ENCODE peak calls at places on chromosomes 16 and 17, in four cellular contexts. X is H9, K is H1, P is IMR-90. C is an unnamed sample.

GRCh38 chr17:43632231-43632630 is 29.5 kb downstream of the MEOX1 start:
- DNase-seq in K (no peak), P (no peak), X (no peak), C (no peak)

GRCh38 chr16:53898993-53899392 is 195.0 kb downstream of the FTO start:
- DNase-seq in K (no peak), P (no peak), X (no peak), C (no peak)

GRCh38 chr16:17612336-17612735 is 141.6 kb upstream of the XYLT1 start:
- DNase-seq in K (no peak), P (no peak), X (no peak), C (peak; percentile 54)

GRCh38 chr17:65231086-65231485 is 93.9 kb downstream of the RGS9 start:
- DNase-seq in P (no peak), K (no peak), X (no peak), C (peak; percentile 66)

GRCh38 chr17:18377437-18378204 is at the start of gene EVPLL:
- DNase-seq in K (no peak), P (no peak), X (peak; percentile 36), C (no peak)

GRCh38 chr16:27759301-27759871 is 209.4 kb downstream of the KATNIP start:
- DNase-seq in X (no peak), K (no peak), P (peak; percentile 72), C (peak; percentile 45)

GRCh38 chr17:58998871-58999270 is 107.8 kb downstream of the TRIM37 start:
- DNase-seq in X (no peak), K (no peak), P (no peak), C (no peak)

GRCh38 chr17:77737442-77738265 is 220.8 kb upstream of the TNRC6C start:
- DNase-seq in X (peak; percentile 24), P (no peak), K (peak; percentile 26), C (no peak)

GRCh38 chr17:6536566-6537065 is 19.7 kb downstream of the PITPNM3 start:
- DNase-seq in P (no peak), X (peak; percentile 22), K (no peak), C (no peak)

GRCh38 chr17:67372751-67373150 is 4.3 kb upstream of the PITPNC1 start:
- DNase-seq in X (no peak), P (no peak), K (no peak), C (no peak)

GRCh38 chr16:54237-54581 is 581 bp downstream of the SNRNP25 start:
- DNase-seq in X (no peak), K (no peak), P (no peak), C (no peak)

GRCh38 chr16:58000706-58001676 is at the start of gene USB1:
- DNase-seq in X (peak; percentile 94), P (peak; percentile 73), K (peak; percentile 92), C (peak; percentile 96)

GRCh38 chr16:61131447-61131846 is 904.8 kb downstream of the CDH8 start:
- DNase-seq in X (peak; percentile 26), P (no peak), K (no peak), C (peak; percentile 5)

GRCh38 chr16:87789437-87790277 is 23.9 kb upstream of the KLHDC4 start:
- DNase-seq in P (peak; percentile 86), K (no peak), X (no peak), C (no peak)

GRCh38 chr17:5123343-5124124 is 7.7 kb downstream of the USP6 start:
- DNase-seq in X (peak; percentile 41), P (no peak), K (no peak), C (no peak)

GRCh38 chr17:65756760-65757159 is 195.3 kb upstream of the AXIN2 start:
- DNase-seq in P (no peak), X (no peak), K (no peak), C (peak; percentile 4)

GRCh38 chr17:74125160-74125559 is 78.3 kb upstream of the RPL38 start:
- DNase-seq in P (no peak), X (peak; percentile 13), K (no peak), C (no peak)

GRCh38 chr16:10981697-10982216 is 37.4 kb downstream of the CLEC16A start:
- DNase-seq in P (no peak), X (peak; percentile 70), K (peak; percentile 69), C (peak; percentile 65)

GRCh38 chr17:83195330-83196087 is 116.1 kb downstream of the METRNL start:
- DNase-seq in K (no peak), X (no peak), P (no peak), C (no peak)

GRCh38 chr17:45364531-45365390 is 47.9 kb upstream of the MAP3K14 start:
- DNase-seq in P (peak; percentile 37), X (peak; percentile 99), K (peak; percentile 75), C (peak; percentile 96)

GRCh38 chr17:65531508-65532431 is 29.7 kb downstream of the AXIN2 start:
- DNase-seq in K (no peak), P (peak; percentile 67), X (no peak), C (peak; percentile 91)

GRCh38 chr17:82402865-82403264 is 15.3 kb upstream of the HEXD start:
- DNase-seq in K (no peak), P (no peak), X (no peak), C (no peak)

DNA sequence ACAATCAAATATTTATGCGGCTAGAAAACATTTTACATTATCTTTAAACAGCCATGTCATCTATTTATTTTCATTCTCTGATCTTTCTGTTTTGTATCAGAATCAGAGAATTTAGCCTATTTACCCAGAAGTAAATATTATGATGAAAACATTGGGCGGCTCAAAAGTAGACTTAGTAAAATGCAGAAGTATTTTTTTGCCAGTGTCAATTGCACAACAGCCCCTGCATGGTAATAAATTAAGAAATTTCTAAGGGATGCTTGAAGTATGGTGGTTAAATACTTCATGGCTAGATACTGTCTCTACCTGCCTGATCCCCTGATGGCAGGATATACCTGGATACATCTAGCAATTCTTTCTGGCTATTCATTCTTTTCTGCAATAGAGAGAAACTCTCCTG is 18.7 kb upstream of the MYOCD start:
- DNase-seq in X (no peak), K (no peak), P (no peak), C (no peak)
- H4K5ac ChIP-seq in X (no peak overlapping the region), K (no peak overlapping the region), P (no peak overlapping the region), C (no peak overlapping the region)

DNA sequence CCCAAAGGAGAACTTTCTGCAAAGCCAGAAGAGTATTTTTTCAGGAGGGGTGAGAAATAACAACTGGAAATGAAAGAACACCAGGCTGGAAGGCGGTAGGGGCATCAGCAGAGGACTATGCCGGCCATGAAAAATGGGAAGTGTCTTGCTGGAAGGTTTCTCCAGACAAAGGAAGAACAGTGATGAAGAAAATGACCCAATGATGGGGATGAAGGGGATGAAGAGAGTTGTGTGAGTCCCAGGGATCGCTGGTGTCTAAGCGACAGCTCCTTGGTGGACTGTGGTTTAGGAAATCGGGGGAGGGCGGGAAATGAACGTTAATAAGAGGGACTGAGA is 623 bp downstream of the TTLL6 start:
- DNase-seq in X (no peak), P (no peak), K (no peak), C (no peak)
- H3K9ac ChIP-seq in X (peak overlapping the region; percentile 17), P (no peak overlapping the region), K (peak overlapping the region; percentile 71), C (peak overlapping the region; percentile 46)

GRCh38 chr17:21016826-21017225 is 26.0 kb downstream of the USP22 start:
- DNase-seq in K (no peak), X (no peak), P (no peak), C (no peak)

GRCh38 chr17:21017861-21018260 is 24.9 kb downstream of the USP22 start:
- DNase-seq in X (no peak), P (no peak), K (no peak), C (no peak)

GRCh38 chr17:21015564-21015963 is 27.2 kb downstream of the USP22 start:
- DNase-seq in K (no peak), P (no peak), X (no peak), C (no peak)

GRCh38 chr17:21018894-21019293 is 23.9 kb downstream of the USP22 start:
- DNase-seq in P (no peak), K (no peak), X (no peak), C (no peak)

GRCh38 chr17:21017256-21017655 is 25.6 kb downstream of the USP22 start:
- DNase-seq in X (no peak), P (no peak), K (no peak), C (no peak)
- H4K5ac ChIP-seq in X (no peak overlapping the region), P (no peak overlapping the region), K (no peak overlapping the region), C (no peak overlapping the region)

GRCh38 chr17:75695830-75696271 is 25.4 kb upstream of the ITGB4 start:
- DNase-seq in K (no peak), X (no peak), P (no peak), C (no peak)

GRCh38 chr17:75698659-75699058 is 22.6 kb upstream of the ITGB4 start:
- DNase-seq in P (no peak), K (no peak), X (no peak), C (no peak)

GRCh38 chr17:75694536-75694935 is 26.7 kb upstream of the ITGB4 start:
- DNase-seq in P (no peak), X (no peak), K (no peak), C (no peak)

GRCh38 chr17:75695141-75695829 is 26.0 kb upstream of the ITGB4 start:
- DNase-seq in X (no peak), K (no peak), P (peak; percentile 48), C (no peak)

DNA sequence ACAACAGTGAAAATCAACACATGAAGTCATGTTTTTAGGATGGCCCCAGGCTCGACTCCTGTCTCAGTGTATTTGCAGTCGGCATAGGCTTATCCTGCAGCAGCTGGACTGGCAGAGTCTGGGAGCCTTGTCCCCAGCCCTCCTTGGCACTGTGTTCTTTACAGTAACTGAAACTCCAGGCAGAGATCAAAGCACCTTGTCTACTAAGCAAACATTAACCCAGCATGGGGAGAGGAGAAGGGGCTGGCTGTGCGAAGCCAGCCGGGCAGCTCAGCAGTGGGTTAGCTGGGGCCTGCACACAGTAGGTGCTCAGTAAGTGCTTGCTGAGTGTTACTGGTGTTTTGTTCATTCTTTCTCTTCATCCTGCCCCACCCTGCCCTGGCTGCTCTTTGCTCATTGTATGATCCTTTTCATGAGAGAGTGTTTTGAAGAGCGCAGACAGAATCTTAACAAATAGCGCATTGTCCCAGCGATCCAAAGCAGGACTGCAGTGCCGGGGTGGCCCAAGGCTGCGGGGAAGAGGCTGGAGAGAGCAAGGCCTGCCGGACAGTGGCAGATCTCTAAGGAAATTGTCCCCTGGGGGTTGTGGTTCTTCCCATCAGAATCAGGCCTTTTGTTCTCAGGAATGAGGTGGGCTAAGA is 23.5 kb upstream of the ITGB4 start:
- DNase-seq in P (no peak), K (no peak), X (no peak), C (no peak)
- H3K9ac ChIP-seq in P (no peak overlapping the region), K (no peak overlapping the region), X (no peak overlapping the region), C (no peak overlapping the region)

DNA sequence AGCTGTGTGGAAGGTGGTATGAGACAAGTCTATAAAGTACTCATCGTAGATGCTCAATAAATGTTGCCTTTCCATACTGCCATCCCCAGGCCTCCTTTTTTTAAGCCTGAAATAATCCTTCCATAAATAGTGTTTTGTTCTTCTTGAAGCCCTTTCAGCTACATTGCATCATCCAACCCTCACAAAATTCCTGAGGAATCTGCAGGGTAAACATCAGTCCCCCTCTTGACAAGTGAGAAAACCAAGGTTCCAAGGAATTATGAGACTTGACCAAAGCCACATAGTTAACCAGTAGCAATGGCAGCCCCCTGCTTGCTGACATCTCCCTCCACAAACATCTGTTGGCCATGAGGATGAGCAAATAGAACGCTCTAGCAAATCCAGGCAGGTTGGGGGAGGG is 89.7 kb upstream of the CCL1 start:
- DNase-seq in P (no peak), X (no peak), K (no peak), C (peak; percentile 37)
- H4K5ac ChIP-seq in P (no peak overlapping the region), X (no peak overlapping the region), K (no peak overlapping the region), C (no peak overlapping the region)

GRCh38 chr17:68592667-68593330 is 8.4 kb downstream of the FAM20A start:
- DNase-seq in X (peak; percentile 24), K (no peak), P (no peak), C (no peak)
- H3K9ac ChIP-seq in X (no peak overlapping the region), K (no peak overlapping the region), P (no peak overlapping the region), C (no peak overlapping the region)

GRCh38 chr17:53264730-53265129 is 558.0 kb upstream of the KIF2B start:
- DNase-seq in K (no peak), P (no peak), X (no peak), C (no peak)
- H4K5ac ChIP-seq in K (no peak overlapping the region), P (no peak overlapping the region), X (no peak overlapping the region), C (no peak overlapping the region)

C was measured in mesendoderm.